ENCODE peak calls at places on chromosomes 6 and 20, in five cellular contexts. G is cardiac muscle cell; B is left ventricle myocardium inferior; A is ovary; P is CD8-positive, alpha-beta T cell. M is an unnamed sample.
A peak's percentile ranks its signal among the peaks of the same experiment; 100 is the strongest.

GRCh38 chr6:11025911-11026635 is 18.0 kb downstream of the ELOVL2 start:
- DNase-seq in G (peak; percentile 57), B (no peak), A (no peak), P (no peak), M (no peak)

GRCh38 chr6:7147051-7147671 is 39.4 kb downstream of the RREB1 start:
- DNase-seq in G (no peak), B (no peak), A (no peak), P (no peak), M (no peak)

GRCh38 chr20:43590036-43590391 is 723 bp upstream of the IFT52 start:
- DNase-seq in G (peak; percentile 34), B (no peak), A (peak; percentile 26), P (peak; percentile 2), M (no peak)

GRCh38 chr20:57088436-57088835 is 178.0 kb downstream of the BMP7 start:
- DNase-seq in G (no peak), B (no peak), A (no peak), P (no peak), M (no peak)

GRCh38 chr6:130434174-130434873 is 68.5 kb downstream of the TMEM200A start:
- DNase-seq in G (no peak), B (no peak), A (no peak), P (no peak), M (no peak)

GRCh38 chr20:35120012-35120701 is 27.0 kb downstream of the EDEM2 start:
- DNase-seq in G (no peak), B (no peak), A (no peak), P (no peak), M (no peak)

GRCh38 chr6:163255265-163255664 is 159.3 kb upstream of the QKI start:
- DNase-seq in G (no peak), B (no peak), A (no peak), P (no peak), M (no peak)

GRCh38 chr20:17594443-17594842 is 24.6 kb downstream of the DSTN start:
- DNase-seq in G (peak; percentile 50), B (no peak), A (no peak), P (no peak), M (peak; percentile 80)

GRCh38 chr6:163529605-163530004 is 115.1 kb downstream of the QKI start:
- DNase-seq in G (no peak), B (no peak), A (no peak), P (no peak), M (no peak)

GRCh38 chr6:109456710-109457595 is 1.4 kb upstream of the MICAL1 start:
- DNase-seq in G (no peak), B (peak; percentile 70), A (no peak), P (no peak), M (peak; percentile 74)

GRCh38 chr6:164322533-164322932 is 908.0 kb downstream of the QKI start:
- DNase-seq in G (no peak), B (no peak), A (no peak), P (no peak), M (no peak)

GRCh38 chr6:112038756-112039430 is 15.0 kb upstream of the CCN6 start:
- DNase-seq in G (no peak), B (no peak), A (no peak), P (no peak), M (no peak)

GRCh38 chr20:32231847-32232246 is 24.2 kb downstream of the POFUT1 start:
- DNase-seq in G (no peak), B (no peak), A (no peak), P (no peak), M (no peak)

GRCh38 chr20:3929713-3930060 is 40.5 kb downstream of the PANK2 start:
- DNase-seq in G (no peak), B (no peak), A (no peak), P (no peak), M (no peak)

GRCh38 chr6:139336488-139336887 is 38.0 kb downstream of the CITED2 start:
- DNase-seq in G (no peak), B (peak; percentile 21), A (peak; percentile 70), P (no peak), M (no peak)

GRCh38 chr20:44904377-44904776 is 5.5 kb upstream of the PABPC1L start:
- DNase-seq in G (no peak), B (no peak), A (no peak), P (no peak), M (no peak)
- H3K36me3 ChIP-seq in G (peaks cover 51% of the 10 kb centered on the region), B (peaks cover 68% of the 10 kb centered on the region), A (no peaks in the 10 kb centered on the region), P (peaks cover 63% of the 10 kb centered on the region), M (peaks cover 47% of the 10 kb centered on the region)

GRCh38 chr20:61629361-61630239 is 377.5 kb downstream of the CDH4 start:
- DNase-seq in G (no peak), B (no peak), A (no peak), P (no peak), M (no peak)
- H3K27me3 ChIP-seq in G (no peaks in the 10 kb centered on the region), B (peaks cover 94% of the 10 kb centered on the region), A (no peaks in the 10 kb centered on the region), P (no peaks in the 10 kb centered on the region), M (peaks cover 4% of the 10 kb centered on the region)

GRCh38 chr20:63882257-63883208 is 12.4 kb upstream of the DNAJC5 start:
- DNase-seq in G (no peak), B (no peak), A (no peak), P (no peak), M (no peak)
- H3K36me3 ChIP-seq in G (peaks cover 14% of the 10 kb centered on the region), B (peaks cover 77% of the 10 kb centered on the region), A (peaks cover 3% of the 10 kb centered on the region), P (peaks cover 27% of the 10 kb centered on the region), M (peaks cover 68% of the 10 kb centered on the region)

GRCh38 chr20:62453186-62453808 is 22.5 kb downstream of the GATA5 start:
- DNase-seq in G (no peak), B (no peak), A (no peak), P (no peak), M (no peak)
- H3K27me3 ChIP-seq in G (no peaks in the 10 kb centered on the region), B (peaks cover 78% of the 10 kb centered on the region), A (no peaks in the 10 kb centered on the region), P (no peaks in the 10 kb centered on the region), M (no peaks in the 10 kb centered on the region)

DNA sequence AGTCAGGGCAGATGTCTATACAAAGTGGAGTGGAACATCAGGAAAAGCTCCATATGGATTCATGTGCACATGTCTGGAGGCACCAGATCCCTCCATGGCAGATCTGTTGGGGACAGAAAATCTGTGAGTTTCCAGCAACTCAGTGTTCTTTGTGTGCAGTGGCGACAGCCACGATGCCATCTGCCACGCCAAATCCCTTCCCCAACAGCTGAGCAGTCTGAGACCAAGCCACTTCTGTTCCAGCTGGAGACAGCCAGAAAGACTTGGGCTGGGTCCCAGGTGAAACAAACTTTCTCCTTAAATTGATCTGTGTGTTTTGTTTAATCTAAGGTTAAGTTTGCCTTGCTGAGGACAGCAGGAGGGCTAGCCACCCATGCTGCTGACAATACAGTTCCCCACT is 22.9 kb downstream of the FKBP1A start:
- DNase-seq in G (no peak), B (no peak), A (no peak), P (no peak), M (no peak)
- H3K36me3 ChIP-seq in G (peaks cover 10% of the 10 kb centered on the region), B (peaks cover 38% of the 10 kb centered on the region), A (no peaks in the 10 kb centered on the region), P (peaks cover 43% of the 10 kb centered on the region), M (peaks cover 32% of the 10 kb centered on the region)

GRCh38 chr6:122077603-122078002 is 321.8 kb upstream of the HSF2 start:
- DNase-seq in G (no peak), B (no peak), A (no peak), P (no peak), M (no peak)
- H3K27me3 ChIP-seq in G (no peaks in the 10 kb centered on the region), B (no peaks in the 10 kb centered on the region), A (no peaks in the 10 kb centered on the region), P (no peaks in the 10 kb centered on the region), M (no peaks in the 10 kb centered on the region)